ENCODE peak calls at places on chromosomes 6 and 20, in four cellular contexts. P is endodermal cell, H is dorsolateral prefrontal cortex, Q is right lobe of liver. B is an unnamed sample.

GRCh38 chr6:140661691-140662090 is 1287.2 kb upstream of the CITED2 start:
- DNase-seq in P (no peak), H (no peak), Q (no peak), B (no peak)

GRCh38 chr20:12252793-12253192 is 335.1 kb downstream of the BTBD3 start:
- DNase-seq in P (peak), H (no peak), Q (no peak), B (no peak)

GRCh38 chr6:113860165-113860955 is 3.2 kb downstream of the MARCKS start:
- DNase-seq in P (peak), H (no peak), Q (peak), B (peak)

GRCh38 chr6:3157151-3157933 is at the start of gene TUBB2A:
- DNase-seq in P (peak), H (peak), Q (peak), B (peak)

GRCh38 chr6:14857501-14857900 is 388.4 kb upstream of the JARID2 start:
- DNase-seq in P (no peak), H (no peak), Q (peak), B (no peak)

GRCh38 chr6:39731565-39731964 is 6.4 kb upstream of the KIF6 start:
- DNase-seq in P (peak), H (no peak), Q (no peak), B (no peak)

GRCh38 chr6:12136905-12137304 is 124.8 kb downstream of the HIVEP1 start:
- DNase-seq in P (no peak), H (no peak), Q (no peak), B (peak)

GRCh38 chr6:162964703-162965140 is 236.9 kb downstream of the PACRG start:
- DNase-seq in P (no peak), H (no peak), Q (no peak), B (peak)

GRCh38 chr20:40489886-40490285 is 199.2 kb downstream of the MAFB start:
- DNase-seq in P (no peak), H (no peak), Q (no peak), B (peak)

GRCh38 chr6:97053643-97054411 is 129.3 kb downstream of the KLHL32 start:
- DNase-seq in P (no peak), H (no peak), Q (no peak), B (peak)

GRCh38 chr6:131779304-131779703 is 28.5 kb upstream of the ENPP1 start:
- DNase-seq in P (no peak), H (no peak), Q (no peak), B (no peak)

GRCh38 chr20:61935926-61936700 is 129.6 kb downstream of the TAF4 start:
- DNase-seq in P (peak), H (peak), Q (peak), B (no peak)

DNA sequence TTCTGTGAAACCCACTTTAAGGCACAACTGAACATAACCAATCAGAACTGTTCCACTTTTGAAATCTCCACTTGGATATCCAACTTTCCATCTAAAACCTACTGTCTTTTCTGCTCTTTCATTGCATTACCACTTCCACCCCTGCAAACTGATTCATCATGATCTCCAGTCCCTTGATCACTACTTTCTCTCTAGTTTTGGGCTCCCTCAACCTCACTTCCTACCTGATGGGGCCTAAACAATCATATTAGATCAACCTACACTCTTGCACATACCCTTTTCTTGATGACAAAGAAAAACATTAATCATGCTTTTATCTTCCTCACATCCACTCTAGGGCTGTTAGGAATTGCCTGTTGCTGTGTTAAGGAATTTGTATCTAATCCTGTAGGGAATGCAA is 137.6 kb downstream of the PDSS2 start:
- DNase-seq in P (no peak), H (no peak), Q (no peak), B (no peak)
- H3K4me3 ChIP-seq in P (no peak), H (no peak), Q (no peak), B (no peak)

GRCh38 chr6:159398633-159399032 is 229.4 kb downstream of the FNDC1 start:
- DNase-seq in P (no peak), H (no peak), Q (no peak), B (no peak)

GRCh38 chr6:159399953-159400352 is 230.8 kb downstream of the FNDC1 start:
- DNase-seq in P (no peak), H (no peak), Q (no peak), B (no peak)

GRCh38 chr6:159390384-159390783 is 221.2 kb downstream of the FNDC1 start:
- DNase-seq in P (no peak), H (no peak), Q (no peak), B (no peak)

GRCh38 chr6:159400806-159401205 is 231.6 kb downstream of the FNDC1 start:
- DNase-seq in P (no peak), H (no peak), Q (no peak), B (no peak)

GRCh38 chr6:159395614-159396013 is 226.4 kb downstream of the FNDC1 start:
- DNase-seq in P (no peak), H (no peak), Q (no peak), B (no peak)
- TF ChIP-seq CTCF in P (no peak), H (no peak), Q (no peak), B (no peak)

GRCh38 chr20:19654906-19655305 is 103.2 kb upstream of the RIN2 start:
- DNase-seq in P (peak), H (no peak), Q (no peak), B (no peak)

GRCh38 chr20:19659468-19659867 is 98.6 kb upstream of the RIN2 start:
- DNase-seq in P (peak), H (no peak), Q (no peak), B (no peak)

GRCh38 chr20:19661717-19662637 is 96.1 kb upstream of the RIN2 start:
- DNase-seq in P (peak), H (peak), Q (no peak), B (peak)

GRCh38 chr20:19660808-19661378 is 97.2 kb upstream of the RIN2 start:
- DNase-seq in P (peak), H (no peak), Q (no peak), B (no peak)

GRCh38 chr20:19658137-19658536 is 99.9 kb upstream of the RIN2 start:
- DNase-seq in P (peak), H (no peak), Q (no peak), B (no peak)
- H3K4me3 ChIP-seq in P (no peak), H (no peak), Q (no peak), B (no peak)

DNA sequence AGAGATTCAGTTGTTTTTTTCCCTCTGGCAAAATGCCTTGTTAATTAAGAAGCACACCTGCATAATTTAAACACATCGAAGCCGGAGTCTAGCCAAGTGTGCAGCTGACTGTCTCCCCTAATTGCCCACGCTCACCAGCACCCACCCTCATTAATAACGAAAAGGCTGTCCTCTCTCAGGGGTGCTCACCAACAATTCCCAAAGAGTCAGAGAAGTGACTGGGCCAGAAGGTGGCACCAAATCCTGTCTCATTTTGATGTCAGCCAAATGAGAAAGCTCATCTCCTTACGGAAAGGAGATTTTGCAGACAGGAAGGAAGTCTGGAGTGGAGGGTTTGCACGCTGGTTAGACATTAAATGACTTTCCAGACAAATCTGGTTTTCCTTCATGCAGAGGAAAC is 60.7 kb upstream of the MC3R start:
- DNase-seq in P (peak), H (no peak), Q (no peak), B (peak)
- TF ChIP-seq CTCF in P (peak), H (peak), Q (peak), B (peak)

DNA sequence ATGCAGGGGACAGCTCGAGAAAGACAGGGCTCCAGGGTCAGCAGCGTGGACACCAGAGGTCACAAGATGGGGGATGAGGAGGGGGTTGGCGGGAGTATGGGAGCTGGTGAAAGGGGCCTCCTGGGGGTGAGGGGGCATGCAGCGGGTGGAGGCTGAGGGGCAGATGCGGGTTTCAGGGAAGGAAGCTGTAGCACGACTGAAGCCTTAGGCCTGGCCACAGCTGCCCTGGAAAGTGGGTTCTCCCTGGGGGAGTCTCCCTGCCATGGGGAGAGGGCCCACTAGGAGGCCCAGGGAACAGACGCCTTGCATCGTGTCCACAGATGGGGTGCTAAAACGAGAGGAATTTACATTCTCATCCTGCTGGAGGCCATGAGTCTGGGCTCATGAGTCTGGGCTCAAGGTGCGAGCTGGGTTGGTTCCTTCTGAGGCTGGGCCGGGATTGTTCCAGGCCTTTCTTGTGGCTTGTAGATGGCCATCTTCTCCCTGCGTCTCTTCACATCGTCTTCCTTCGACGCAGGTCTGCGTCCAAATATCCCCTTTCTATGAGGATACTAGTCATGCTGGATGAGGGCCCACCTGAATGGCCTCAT is 18.0 kb downstream of the APCDD1L start:
- DNase-seq in P (peak), H (no peak), Q (no peak), B (no peak)
- H3K4me3 ChIP-seq in P (no peak), H (no peak), Q (no peak), B (no peak)

DNA sequence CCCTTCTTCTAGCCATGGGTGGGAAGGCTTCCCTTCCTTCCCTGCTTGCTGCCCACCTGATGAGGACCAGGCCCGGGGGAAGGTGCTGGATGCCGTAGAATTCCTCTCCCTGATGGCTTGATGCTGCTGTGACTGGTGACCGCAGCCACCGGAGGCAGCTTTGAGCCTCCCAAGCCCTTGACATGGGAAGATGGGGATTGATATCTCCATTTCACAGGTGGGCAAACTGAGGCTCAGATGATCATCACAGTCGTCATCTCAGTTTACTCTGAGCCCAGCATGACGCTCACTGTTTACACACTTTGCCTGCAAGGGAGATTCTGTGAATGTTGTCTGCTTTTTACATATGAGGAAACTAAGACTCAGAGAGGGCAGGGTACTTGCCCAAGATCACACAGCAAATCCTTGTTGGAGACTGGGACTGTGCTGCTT is 43.9 kb downstream of the SRC start:
- DNase-seq in P (peak), H (no peak), Q (no peak), B (no peak)
- TF ChIP-seq CTCF in P (peak), H (no peak), Q (no peak), B (peak)

GRCh38 chr20:16434087-16434664 is 139.1 kb downstream of the KIF16B start:
- DNase-seq in P (peak), H (no peak), Q (peak), B (peak)
- H3K4me3 ChIP-seq in P (no peak), H (no peak), Q (no peak), B (no peak)

GRCh38 chr20:407097-407952 is 774 bp upstream of the RBCK1 start:
- DNase-seq in P (peak), H (peak), Q (peak), B (peak)
- TF ChIP-seq CTCF in P (peak), H (no peak), Q (no peak), B (peak)

B was measured in epithelial cell of esophagus.